ENCODE peak calls at places on chromosomes 6 and 20, in eight cellular contexts. Y is uterus, U is AG10803, T is SK-N-SH, R is NT2/D1, G is psoas muscle, Q is GM23338, N is RWPE2. B is an unnamed sample.

GRCh38 chr20:51022227-51022802 is 592 bp downstream of the KCNG1 start:
- DNase-seq in Y (no peak), U (no peak), T (no peak), R (no peak), G (no peak), Q (no peak), N (peak), B (no peak)

GRCh38 chr20:62571667-62572344 is 70.5 kb upstream of the SLCO4A1 start:
- DNase-seq in Y (no peak), U (no peak), T (peak), R (no peak), G (peak), Q (peak), N (no peak), B (peak)

GRCh38 chr6:104182811-104183210 is 676.9 kb downstream of the HACE1 start:
- DNase-seq in Y (no peak), U (peak), T (no peak), R (no peak), G (no peak), Q (no peak), N (no peak), B (no peak)

GRCh38 chr20:52494244-52494643 is 302.7 kb upstream of the ZFP64 start:
- DNase-seq in Y (peak), U (peak), T (no peak), R (no peak), G (no peak), Q (no peak), N (peak), B (no peak)

GRCh38 chr6:7550433-7550801 is 8.9 kb downstream of the DSP start:
- DNase-seq in Y (no peak), U (no peak), T (no peak), R (no peak), G (no peak), Q (no peak), N (no peak), B (no peak)

GRCh38 chr20:24870876-24871275 is 78.2 kb upstream of the CST7 start:
- DNase-seq in Y (no peak), U (no peak), T (no peak), R (no peak), G (no peak), Q (no peak), N (no peak), B (no peak)

GRCh38 chr20:15642676-15643075 is 930.6 kb downstream of the KIF16B start:
- DNase-seq in Y (no peak), U (peak), T (no peak), R (no peak), G (no peak), Q (no peak), N (no peak), B (no peak)

GRCh38 chr6:26067367-26067766 is 19.9 kb upstream of the HFE start:
- DNase-seq in Y (no peak), U (no peak), T (no peak), R (no peak), G (no peak), Q (no peak), N (no peak), B (peak)

GRCh38 chr6:77341058-77341986 is 122.0 kb downstream of the HTR1B start:
- DNase-seq in Y (no peak), U (no peak), T (no peak), R (no peak), G (no peak), Q (no peak), N (no peak), B (no peak)

GRCh38 chr20:5000263-5001173 is 792 bp downstream of the SLC23A2 start:
- DNase-seq in Y (peak), U (peak), T (peak), R (no peak), G (peak), Q (peak), N (peak), B (peak)

GRCh38 chr6:145963216-145964068 is 716 bp downstream of the SHPRH start:
- DNase-seq in Y (no peak), U (peak), T (peak), R (peak), G (peak), Q (peak), N (peak), B (peak)

GRCh38 chr6:153852481-153852880 is 186.6 kb upstream of the OPRM1 start:
- DNase-seq in Y (no peak), U (no peak), T (no peak), R (no peak), G (no peak), Q (no peak), N (no peak), B (no peak)

GRCh38 chr20:32808438-32808837 is 11.3 kb upstream of the MAPRE1 start:
- DNase-seq in Y (no peak), U (no peak), T (no peak), R (no peak), G (no peak), Q (no peak), N (no peak), B (no peak)

GRCh38 chr6:111015656-111016190 is 33.9 kb downstream of the RPF2 start:
- DNase-seq in Y (no peak), U (no peak), T (no peak), R (no peak), G (no peak), Q (no peak), N (no peak), B (no peak)

GRCh38 chr6:13517116-13517515 is 29.7 kb upstream of the GFOD1 start:
- DNase-seq in Y (no peak), U (peak), T (no peak), R (no peak), G (no peak), Q (no peak), N (no peak), B (no peak)

GRCh38 chr6:106974999-106975698 is 620 bp upstream of the CD24 start:
- DNase-seq in Y (no peak), U (peak), T (peak), R (no peak), G (peak), Q (peak), N (peak), B (peak)

GRCh38 chr6:122692175-122692598 is 82.0 kb downstream of the PKIB start:
- DNase-seq in Y (no peak), U (peak), T (no peak), R (no peak), G (no peak), Q (peak), N (no peak), B (no peak)

GRCh38 chr20:48597521-48598302 is 230.1 kb downstream of the PREX1 start:
- DNase-seq in Y (no peak), U (no peak), T (no peak), R (no peak), G (no peak), Q (no peak), N (peak), B (peak)

GRCh38 chr20:37803476-37804307 is 99.2 kb upstream of the VSTM2L start:
- DNase-seq in Y (no peak), U (no peak), T (peak), R (no peak), G (no peak), Q (no peak), N (no peak), B (no peak)

GRCh38 chr6:56842602-56843475 is 112.1 kb upstream of the BEND6 start:
- DNase-seq in Y (peak), U (peak), T (peak), R (peak), G (peak), Q (peak), N (peak), B (peak)

GRCh38 chr20:35618032-35618371 is 2.4 kb downstream of the SPAG4 start:
- DNase-seq in Y (peak), U (no peak), T (no peak), R (no peak), G (no peak), Q (no peak), N (no peak), B (no peak)

GRCh38 chr20:56463428-56463827 is 5.0 kb upstream of the RTF2 start:
- DNase-seq in Y (no peak), U (no peak), T (no peak), R (no peak), G (no peak), Q (no peak), N (no peak), B (no peak)

GRCh38 chr6:85401186-85402062 is 48.5 kb upstream of the NT5E start:
- DNase-seq in Y (no peak), U (no peak), T (no peak), R (no peak), G (no peak), Q (no peak), N (no peak), B (no peak)

DNA sequence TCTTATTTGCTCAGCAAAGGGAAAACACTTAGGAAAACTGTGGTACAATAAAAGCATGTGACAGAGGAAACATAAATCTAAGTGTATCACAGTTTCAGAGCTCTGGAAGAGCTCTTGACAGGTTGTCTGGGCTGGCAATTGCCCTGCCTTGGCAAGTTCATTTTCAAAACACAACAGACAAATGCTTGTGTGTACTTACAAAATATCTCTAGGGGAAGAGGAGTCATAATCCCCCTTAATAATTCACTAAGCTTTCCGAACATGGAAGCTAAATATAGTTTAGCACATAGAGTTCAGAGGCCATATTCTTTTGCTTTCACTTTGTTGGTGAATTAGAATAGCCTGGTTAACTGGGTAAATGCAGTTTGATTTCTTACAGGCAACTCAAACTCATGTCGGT is 211.6 kb upstream of the THEMIS start:
- DNase-seq in Y (no peak), U (peak), T (no peak), R (no peak), G (no peak), Q (no peak), N (no peak), B (no peak)
- H3K4me3 ChIP-seq in Y (no peak), U (peak), T (no peak), R (no peak), G (peak), Q (no peak), N (no peak), B (no peak)

GRCh38 chr6:89413006-89413400 is 930 bp upstream of the RRAGD start:
- DNase-seq in Y (no peak), U (no peak), T (no peak), R (no peak), G (no peak), Q (no peak), N (no peak), B (no peak)
- H3K4me3 ChIP-seq in Y (no peak), U (no peak), T (peak), R (peak), G (peak), Q (peak), N (no peak), B (peak)

GRCh38 chr6:27867051-27867940 is 44.9 kb downstream of the OR2B2 start:
- DNase-seq in Y (peak), U (peak), T (peak), R (no peak), G (peak), Q (peak), N (peak), B (peak)
- H3K4me3 ChIP-seq in Y (peak), U (peak), T (peak), R (peak), G (peak), Q (peak), N (peak), B (peak)

GRCh38 chr20:22204801-22205200 is 379.6 kb downstream of the FOXA2 start:
- DNase-seq in Y (no peak), U (no peak), T (no peak), R (no peak), G (no peak), Q (no peak), N (no peak), B (no peak)
- H3K4me3 ChIP-seq in Y (no peak), U (no peak), T (no peak), R (no peak), G (no peak), Q (no peak), N (no peak), B (no peak)

DNA sequence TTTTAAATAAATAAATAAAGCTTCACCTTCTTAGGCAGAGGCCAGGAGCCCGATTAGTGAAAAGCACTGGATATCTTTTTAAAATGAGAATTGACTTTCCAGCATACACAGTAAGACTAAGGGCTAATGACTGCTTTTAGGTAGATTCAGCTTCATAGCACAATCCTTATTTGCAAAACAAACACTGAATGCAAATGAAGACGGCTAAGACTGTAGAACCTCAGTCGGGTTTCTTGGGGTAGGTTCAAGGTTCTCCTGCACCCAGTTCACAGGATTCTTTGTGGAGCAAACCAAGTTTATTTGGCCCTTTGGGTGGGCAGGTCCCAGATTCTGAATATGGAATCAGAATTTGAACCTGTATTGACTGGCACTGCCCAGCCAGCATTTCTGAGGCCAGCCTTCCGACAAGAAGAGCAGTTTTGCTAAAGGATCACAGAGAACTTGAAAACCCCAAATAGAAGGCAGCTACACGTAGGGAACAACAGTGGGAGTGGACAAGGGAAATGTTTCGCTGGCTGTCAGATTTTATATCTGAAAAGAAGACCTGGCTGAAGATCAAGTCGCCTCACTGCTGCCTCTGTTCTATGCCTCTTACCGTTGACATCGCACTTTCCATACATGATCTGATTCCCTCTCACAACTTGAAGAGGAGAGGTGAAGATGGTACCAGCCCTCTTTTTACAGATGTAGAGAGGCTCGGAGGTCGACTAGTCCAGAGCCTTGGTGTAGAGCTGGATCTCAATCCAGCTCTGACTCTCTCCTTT is 8.2 kb downstream of the TRERF1 start:
- DNase-seq in Y (peak), U (no peak), T (no peak), R (no peak), G (no peak), Q (no peak), N (no peak), B (no peak)
- H3K4me3 ChIP-seq in Y (no peak), U (peak), T (no peak), R (no peak), G (no peak), Q (peak), N (no peak), B (no peak)

B was measured in Caco-2.